ENCODE peak calls at places on chromosomes 16 and 17, in six cellular contexts. F is heart left ventricle, E is fibroblast of mammary gland, T is AG10803, N is cardiac muscle cell, Q is AG04450. P is an unnamed sample.

GRCh38 chr17:77526728-77527355 is 386.1 kb downstream of the SEC14L1 start:
- DNase-seq in F (no peak), E (no peak), T (no peak), N (no peak), Q (no peak), P (no peak)

GRCh38 chr16:50548659-50549560 is 714 bp downstream of the NKD1 start:
- DNase-seq in F (no peak), E (no peak), T (no peak), N (peak), Q (no peak), P (no peak)

GRCh38 chr16:80974649-80975376 is 31.9 kb downstream of the CMC2 start:
- DNase-seq in F (no peak), E (peak), T (no peak), N (no peak), Q (no peak), P (no peak)

GRCh38 chr17:7328840-7329359 is at the start of gene NEURL4:
- DNase-seq in F (no peak), E (no peak), T (no peak), N (peak), Q (no peak), P (no peak)

GRCh38 chr17:73437826-73438225 is 126.0 kb upstream of the CDC42EP4 start:
- DNase-seq in F (no peak), E (no peak), T (no peak), N (no peak), Q (no peak), P (no peak)

GRCh38 chr17:64400644-64401043 is 10.0 kb upstream of the PECAM1 start:
- DNase-seq in F (no peak), E (no peak), T (no peak), N (no peak), Q (no peak), P (no peak)

GRCh38 chr17:38544839-38545209 is 60.9 kb downstream of the SRCIN1 start:
- DNase-seq in F (no peak), E (no peak), T (no peak), N (no peak), Q (no peak), P (no peak)

GRCh38 chr16:26194526-26194925 is 502.8 kb downstream of the HS3ST4 start:
- DNase-seq in F (no peak), E (no peak), T (no peak), N (no peak), Q (no peak), P (no peak)

GRCh38 chr17:21194688-21195087 is 19.3 kb downstream of the TMEM11 start:
- DNase-seq in F (peak), E (peak), T (peak), N (peak), Q (peak), P (no peak)

GRCh38 chr16:49856741-49857330 is 924 bp upstream of the ZNF423 start:
- DNase-seq in F (peak), E (peak), T (peak), N (peak), Q (peak), P (peak)

GRCh38 chr17:78644971-78645370 is 67.8 kb upstream of the DNAH17 start:
- DNase-seq in F (no peak), E (no peak), T (no peak), N (no peak), Q (no peak), P (no peak)

GRCh38 chr16:85865-86264 is 7.8 kb downstream of the MPG start:
- DNase-seq in F (no peak), E (peak), T (no peak), N (no peak), Q (no peak), P (no peak)

GRCh38 chr16:79714440-79714839 is 113.9 kb upstream of the MAF start:
- DNase-seq in F (no peak), E (no peak), T (no peak), N (no peak), Q (no peak), P (no peak)

GRCh38 chr17:56891751-56892150 is 22.1 kb downstream of the TRIM25 start:
- DNase-seq in F (no peak), E (no peak), T (no peak), N (peak), Q (no peak), P (no peak)

GRCh38 chr17:9022553-9023388 is 1.5 kb downstream of the NTN1 start:
- DNase-seq in F (peak), E (peak), T (no peak), N (peak), Q (no peak), P (no peak)

GRCh38 chr16:54424043-54424451 is 137.5 kb upstream of the IRX3 start:
- DNase-seq in F (no peak), E (no peak), T (no peak), N (no peak), Q (no peak), P (no peak)

GRCh38 chr17:38893612-38894011 is 23.8 kb downstream of the LASP1 start:
- DNase-seq in F (peak), E (peak), T (no peak), N (peak), Q (no peak), P (no peak)

GRCh38 chr17:19727466-19728113 is 11.2 kb upstream of the SLC47A2 start:
- DNase-seq in F (peak), E (peak), T (peak), N (peak), Q (peak), P (peak)

GRCh38 chr16:12390644-12391043 is 413.0 kb downstream of the CPPED1 start:
- DNase-seq in F (no peak), E (peak), T (peak), N (no peak), Q (no peak), P (no peak)

GRCh38 chr17:7393613-7394451 is 493 bp downstream of the PLSCR3 start:
- DNase-seq in F (no peak), E (no peak), T (no peak), N (peak), Q (no peak), P (no peak)

GRCh38 chr17:10875411-10875810 is 37.5 kb upstream of the PIRT start:
- DNase-seq in F (no peak), E (no peak), T (no peak), N (peak), Q (no peak), P (no peak)

DNA sequence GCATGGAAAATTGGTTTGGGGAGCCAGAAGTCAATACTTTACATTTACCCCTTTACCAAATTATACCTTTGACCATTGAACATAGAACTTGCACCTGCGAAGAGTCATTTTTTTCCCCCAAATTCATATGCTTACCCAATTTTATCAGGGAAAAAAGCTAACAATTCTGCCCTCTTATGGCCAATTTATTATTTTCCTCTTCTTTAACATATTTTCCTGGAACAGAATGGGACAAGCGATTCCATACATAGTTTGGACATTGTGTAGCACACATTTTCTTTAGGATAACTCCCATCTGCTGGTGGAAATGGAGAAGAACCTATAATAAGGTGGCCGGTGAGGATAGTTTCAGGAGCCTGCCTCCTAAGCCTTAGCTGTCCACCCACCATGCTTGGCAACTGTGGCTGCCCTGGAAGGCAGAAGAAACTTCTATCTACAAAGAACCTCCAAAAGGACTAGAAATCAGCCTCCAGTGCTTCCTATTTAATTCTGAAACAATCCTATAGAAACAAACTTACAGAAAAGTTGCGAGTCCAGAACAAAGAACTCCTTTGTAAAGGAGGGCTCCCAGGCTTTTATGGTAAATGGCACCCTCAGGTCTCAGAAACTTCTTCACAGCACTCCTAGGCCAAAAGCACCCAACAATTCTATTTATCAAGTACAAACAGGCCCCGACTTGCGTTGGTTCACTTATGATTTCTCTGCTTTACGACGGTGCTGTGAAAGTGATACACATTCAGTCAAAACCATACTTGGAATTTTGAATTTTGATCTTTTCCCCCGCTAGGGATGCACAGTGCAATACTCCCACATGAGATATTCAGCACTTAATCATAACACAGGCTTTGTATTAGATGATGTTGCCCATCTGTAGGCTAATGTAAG is 64.1 kb upstream of the CACNG4 start:
- DNase-seq in F (no peak), E (peak), T (no peak), N (peak), Q (no peak), P (no peak)
- TF ChIP-seq CTCF in F (no peak), E (peak), T (peak), N (peak), Q (peak), P (peak)

GRCh38 chr16:85897384-85897783 is 1.6 kb upstream of the IRF8 start:
- DNase-seq in F (no peak), E (no peak), T (no peak), N (no peak), Q (no peak), P (no peak)
- TF ChIP-seq CTCF in F (no peak), E (no peak), T (no peak), N (no peak), Q (no peak), P (no peak)

GRCh38 chr16:69084301-69084700 is 21.2 kb upstream of the HAS3 start:
- DNase-seq in F (no peak), E (no peak), T (peak), N (peak), Q (no peak), P (no peak)

GRCh38 chr16:69087161-69087581 is 18.3 kb upstream of the HAS3 start:
- DNase-seq in F (no peak), E (no peak), T (no peak), N (peak), Q (no peak), P (no peak)

GRCh38 chr16:69085032-69085695 is 20.3 kb upstream of the HAS3 start:
- DNase-seq in F (no peak), E (no peak), T (no peak), N (no peak), Q (no peak), P (no peak)

GRCh38 chr16:69088684-69089083 is 16.8 kb upstream of the HAS3 start:
- DNase-seq in F (no peak), E (no peak), T (no peak), N (no peak), Q (no peak), P (no peak)

DNA sequence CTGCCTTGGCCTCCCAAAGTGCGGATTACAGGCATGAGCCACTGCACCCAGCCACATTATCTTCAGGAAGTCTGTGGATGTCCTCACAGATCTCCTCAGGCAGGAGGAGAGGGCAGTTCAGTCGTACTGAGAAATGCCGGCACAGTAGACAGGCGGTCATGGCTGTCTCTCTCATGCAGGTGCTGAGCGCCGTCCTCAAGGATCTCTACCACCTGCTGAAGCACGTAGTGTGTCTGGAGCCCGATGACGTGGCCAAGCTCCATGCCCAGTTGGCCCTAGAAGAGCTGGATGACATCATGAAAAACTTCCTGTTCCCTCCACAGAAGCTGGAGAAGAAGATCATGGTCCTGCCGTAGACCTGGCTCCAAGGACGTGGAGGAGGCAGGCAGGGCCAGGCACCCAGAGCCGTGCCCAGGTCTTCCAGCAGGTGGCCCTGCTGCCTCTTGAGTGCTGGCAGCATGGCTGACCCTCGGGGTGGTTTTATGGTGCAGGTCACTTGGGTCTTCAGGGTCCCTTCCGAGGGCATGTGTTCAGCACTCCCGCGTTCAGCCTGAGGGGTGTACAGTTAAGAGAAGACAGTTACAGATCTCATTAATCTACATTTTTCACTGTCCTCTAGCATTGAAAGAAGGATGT is 22.0 kb upstream of the HAS3 start:
- DNase-seq in F (no peak), E (no peak), T (no peak), N (no peak), Q (no peak), P (no peak)
- TF ChIP-seq CTCF in F (no peak), E (no peak), T (no peak), N (peak), Q (peak), P (no peak)

GRCh38 chr17:50806141-50806643 is 29.2 kb upstream of the WFIKKN2 start:
- DNase-seq in F (no peak), E (peak), T (no peak), N (peak), Q (no peak), P (no peak)
- TF ChIP-seq CTCF in F (no peak), E (peak), T (no peak), N (peak), Q (peak), P (no peak)

DNA sequence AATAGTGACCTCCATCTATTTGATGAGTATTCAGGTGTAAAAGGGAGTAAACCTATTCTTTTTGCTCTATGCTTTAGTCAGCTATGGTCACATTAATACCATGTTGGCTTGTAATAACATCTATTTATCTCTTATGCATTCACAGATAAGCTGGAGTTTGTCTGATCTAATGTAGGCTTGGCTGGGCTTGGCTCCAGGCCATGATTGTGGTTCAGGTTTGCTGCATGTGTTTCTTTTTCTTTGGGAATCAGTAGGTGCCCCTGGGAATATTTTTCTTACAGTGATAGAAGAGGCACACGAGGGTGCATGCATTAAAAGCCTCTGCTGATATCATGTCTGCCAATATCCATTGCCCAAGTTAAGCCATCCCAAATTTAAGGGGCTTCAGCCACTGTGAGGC is 22.4 kb upstream of the TOX3 start:
- DNase-seq in F (no peak), E (no peak), T (no peak), N (no peak), Q (no peak), P (no peak)
- TF ChIP-seq CTCF in F (no peak), E (no peak), T (no peak), N (no peak), Q (no peak), P (no peak)

GRCh38 chr17:981292-981658 is 1.7 kb upstream of the NXN start:
- DNase-seq in F (no peak), E (no peak), T (no peak), N (no peak), Q (no peak), P (no peak)
- TF ChIP-seq CTCF in F (no peak), E (no peak), T (no peak), N (no peak), Q (no peak), P (no peak)

P was measured in AG04449.